ENCODE peak calls at places on chromosomes 6 and 20, in seven cellular contexts. J is IMR-90, P is mesendoderm, W is H1, C is trophoblast cell, B is mesenchymal stem cell, E is H9. N is an unnamed sample.

GRCh38 chr6:80289727-80290126 is 183.3 kb downstream of the BCKDHB start:
- DNase-seq in J (no peak), P (no peak), W (no peak), C (no peak), B (no peak), E (no peak), N (no peak)

GRCh38 chr6:56570434-56571359 is 72.0 kb downstream of the DST start:
- DNase-seq in J (peak; percentile 39), P (peak; percentile 41), W (no peak), C (peak; percentile 73), B (peak; percentile 49), E (no peak), N (no peak)

GRCh38 chr20:24502184-24502583 is 32.8 kb downstream of the SYNDIG1 start:
- DNase-seq in J (peak; percentile 59), P (no peak), W (no peak), C (no peak), B (peak; percentile 16), E (peak; percentile 10), N (no peak)

GRCh38 chr6:83153958-83154357 is 39.1 kb downstream of the PGM3 start:
- DNase-seq in J (peak; percentile 53), P (no peak), W (no peak), C (peak; percentile 9), B (no peak), E (no peak), N (no peak)

GRCh38 chr6:124903797-124904196 is 58.4 kb upstream of the RNF217 start:
- DNase-seq in J (no peak), P (no peak), W (no peak), C (no peak), B (no peak), E (no peak), N (no peak)

GRCh38 chr6:160733045-160733646 is 31.1 kb downstream of the PLG start:
- DNase-seq in J (peak; percentile 13), P (peak; percentile 76), W (no peak), C (peak; percentile 84), B (peak; percentile 10), E (peak; percentile 59), N (peak; percentile 47)

GRCh38 chr6:142459267-142459666 is 157.5 kb downstream of the ADGRG6 start:
- DNase-seq in J (peak; percentile 66), P (no peak), W (no peak), C (no peak), B (peak; percentile 38), E (no peak), N (no peak)

GRCh38 chr6:45300776-45301175 is 27.4 kb upstream of the RUNX2 start:
- DNase-seq in J (no peak), P (no peak), W (no peak), C (no peak), B (no peak), E (no peak), N (no peak)

GRCh38 chr6:79042799-79043126 is 35.3 kb downstream of the PHIP start:
- DNase-seq in J (no peak), P (no peak), W (no peak), C (no peak), B (no peak), E (no peak), N (no peak)

GRCh38 chr6:150715132-150715531 is 115.4 kb downstream of the PLEKHG1 start:
- DNase-seq in J (no peak), P (no peak), W (no peak), C (no peak), B (no peak), E (no peak), N (no peak)

GRCh38 chr6:3938715-3939376 is 89.7 kb downstream of the FAM50B start:
- DNase-seq in J (no peak), P (peak; percentile 16), W (no peak), C (peak; percentile 83), B (no peak), E (no peak), N (no peak)
- H2AK5ac ChIP-seq in J (no peak overlapping the region), P (no peak overlapping the region), W (no peak overlapping the region), C (no peak overlapping the region), B (no peak overlapping the region), E (no peak overlapping the region), N (no peak overlapping the region)

GRCh38 chr6:32906539-32906938 is 34.3 kb downstream of the HLA-DMB start:
- DNase-seq in J (peak; percentile 74), P (no peak), W (no peak), C (no peak), B (no peak), E (no peak), N (no peak)
- H2AK5ac ChIP-seq in J (no peak overlapping the region), P (no peak overlapping the region), W (no peak overlapping the region), C (no peak overlapping the region), B (no peak overlapping the region), E (no peak overlapping the region), N (no peak overlapping the region)

GRCh38 chr20:44186201-44186600 is 787 bp downstream of the JPH2 start:
- DNase-seq in J (no peak), P (no peak), W (no peak), C (no peak), B (no peak), E (no peak), N (no peak)
- H2AK5ac ChIP-seq in J (peak overlapping the region; percentile 82), P (no peak overlapping the region), W (no peak overlapping the region), C (no peak overlapping the region), B (no peak overlapping the region), E (no peak overlapping the region), N (no peak overlapping the region)

GRCh38 chr6:63582579-63583231 is 10.4 kb downstream of the LOC128125822 start:
- DNase-seq in J (no peak), P (peak; percentile 3), W (no peak), C (no peak), B (no peak), E (no peak), N (no peak)

GRCh38 chr6:63578757-63579156 is 6.5 kb downstream of the LOC128125822 start:
- DNase-seq in J (no peak), P (no peak), W (no peak), C (no peak), B (no peak), E (no peak), N (no peak)

GRCh38 chr6:63581355-63581998 is 9.2 kb downstream of the LOC128125822 start:
- DNase-seq in J (no peak), P (no peak), W (no peak), C (no peak), B (no peak), E (no peak), N (no peak)

GRCh38 chr6:63580704-63580961 is 8.4 kb downstream of the LOC128125822 start:
- DNase-seq in J (no peak), P (no peak), W (no peak), C (no peak), B (no peak), E (no peak), N (no peak)

GRCh38 chr6:63579937-63580703 is 7.8 kb downstream of the LOC128125822 start:
- DNase-seq in J (no peak), P (no peak), W (no peak), C (no peak), B (no peak), E (no peak), N (no peak)
- H2AK5ac ChIP-seq in J (no peak overlapping the region), P (no peak overlapping the region), W (no peak overlapping the region), C (no peak overlapping the region), B (no peak overlapping the region), E (no peak overlapping the region), N (no peak overlapping the region)

GRCh38 chr6:37491830-37492208 is 7.9 kb downstream of the CCDC167 start:
- DNase-seq in J (no peak), P (no peak), W (no peak), C (no peak), B (no peak), E (no peak), N (no peak)

GRCh38 chr6:37489697-37490336 is 9.9 kb downstream of the CCDC167 start:
- DNase-seq in J (no peak), P (no peak), W (no peak), C (no peak), B (no peak), E (peak; percentile 31), N (no peak)

GRCh38 chr6:37491161-37491829 is 8.4 kb downstream of the CCDC167 start:
- DNase-seq in J (no peak), P (no peak), W (no peak), C (no peak), B (no peak), E (peak; percentile 20), N (no peak)

GRCh38 chr6:37492236-37493046 is 7.3 kb downstream of the CCDC167 start:
- DNase-seq in J (no peak), P (no peak), W (no peak), C (no peak), B (no peak), E (no peak), N (no peak)

DNA sequence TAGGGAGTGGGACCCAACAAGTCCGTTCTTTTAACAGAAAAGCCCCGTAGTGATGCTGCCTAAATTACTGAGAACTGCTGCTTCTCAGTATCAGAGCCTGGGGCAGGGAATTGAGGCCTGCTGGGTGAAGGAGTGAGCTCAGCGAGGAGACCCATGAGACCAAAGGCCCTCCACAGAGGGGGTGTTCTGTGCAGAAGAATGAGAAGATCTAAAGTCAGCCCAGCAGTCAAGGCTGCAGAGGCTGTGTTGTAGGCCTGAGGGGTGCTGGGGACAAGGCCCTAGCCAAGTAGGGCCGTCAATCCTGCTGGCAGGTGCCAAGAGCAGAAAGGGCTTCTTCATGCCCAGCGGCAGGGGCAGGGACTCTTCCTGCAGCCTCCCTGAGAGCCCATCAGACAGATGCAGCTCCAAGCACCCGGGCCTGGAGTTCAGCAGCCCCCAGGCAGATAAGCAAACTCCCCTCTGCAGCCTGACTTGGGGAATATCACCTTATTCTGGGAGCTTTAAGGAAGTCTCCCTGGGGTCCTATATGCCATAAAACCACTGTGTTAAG is 9.2 kb downstream of the CCDC167 start:
- DNase-seq in J (no peak), P (no peak), W (no peak), C (no peak), B (no peak), E (peak; percentile 18), N (no peak)
- H2AK5ac ChIP-seq in J (no peak overlapping the region), P (no peak overlapping the region), W (peak overlapping the region; percentile 24), C (no peak overlapping the region), B (no peak overlapping the region), E (no peak overlapping the region), N (no peak overlapping the region)

GRCh38 chr6:46956409-46956808 is 34.7 kb upstream of the ADGRF5 start:
- DNase-seq in J (no peak), P (no peak), W (no peak), C (no peak), B (no peak), E (no peak), N (no peak)
- H2AK5ac ChIP-seq in J (no peak overlapping the region), P (no peak overlapping the region), W (no peak overlapping the region), C (peak overlapping the region; percentile 22), B (peak overlapping the region; percentile 16), E (no peak overlapping the region), N (no peak overlapping the region)

N was measured in neuronal stem cell.